ENCODE peak calls at places on chromosomes 3 and 15, in seven cellular contexts. One of them, this sample, is unnamed.

GRCh38 chr3:132549890-132550578 is 47.0 kb upstream of the ACKR4 start:
- DNase-seq in NCI-H510A treated with DMSO at 0.1 percent for 48 hours: no peak
- DNase-seq in lung microvascular endothelial cell: no peak
- DNase-seq in fibroblast of pulmonary artery: peak
- DNase-seq in fibroblast of mammary gland: peak
- DNase-seq in RWPE1: peak
- DNase-seq in KBM-7: peak
- DNase-seq in this sample: no peak

GRCh38 chr15:68412218-68412617 is 19.7 kb downstream of the ITGA11 start:
- DNase-seq in fibroblast of mammary gland: no peak
- DNase-seq in fibroblast of pulmonary artery: no peak
- DNase-seq in NCI-H510A treated with DMSO at 0.1 percent for 48 hours: no peak
- DNase-seq in KBM-7: no peak
- DNase-seq in RWPE1: no peak
- DNase-seq in lung microvascular endothelial cell: no peak
- DNase-seq in this sample: no peak

GRCh38 chr3:190597291-190597690 is 83.4 kb downstream of the IL1RAP start:
- DNase-seq in fibroblast of mammary gland: no peak
- DNase-seq in KBM-7: no peak
- DNase-seq in fibroblast of pulmonary artery: no peak
- DNase-seq in lung microvascular endothelial cell: no peak
- DNase-seq in RWPE1: no peak
- DNase-seq in NCI-H510A treated with DMSO at 0.1 percent for 48 hours: no peak
- DNase-seq in this sample: no peak

GRCh38 chr3:30222436-30222835 is 384.0 kb upstream of the TGFBR2 start:
- DNase-seq in fibroblast of pulmonary artery: no peak
- DNase-seq in NCI-H510A treated with DMSO at 0.1 percent for 48 hours: no peak
- DNase-seq in KBM-7: no peak
- DNase-seq in fibroblast of mammary gland: peak
- DNase-seq in lung microvascular endothelial cell: no peak
- DNase-seq in RWPE1: no peak
- DNase-seq in this sample: no peak

GRCh38 chr15:79682285-79682684 is 214.5 kb downstream of the MTHFS start:
- DNase-seq in lung microvascular endothelial cell: peak
- DNase-seq in RWPE1: peak
- DNase-seq in KBM-7: no peak
- DNase-seq in NCI-H510A treated with DMSO at 0.1 percent for 48 hours: no peak
- DNase-seq in fibroblast of pulmonary artery: peak
- DNase-seq in fibroblast of mammary gland: peak
- DNase-seq in this sample: no peak

GRCh38 chr3:52770581-52771333 is at the start of gene NEK4:
- DNase-seq in fibroblast of pulmonary artery: peak
- DNase-seq in fibroblast of mammary gland: peak
- DNase-seq in KBM-7: peak
- DNase-seq in NCI-H510A treated with DMSO at 0.1 percent for 48 hours: peak
- DNase-seq in lung microvascular endothelial cell: peak
- DNase-seq in RWPE1: peak
- DNase-seq in this sample: peak

GRCh38 chr15:70318996-70319465 is 221.3 kb upstream of the TLE3 start:
- DNase-seq in fibroblast of mammary gland: peak
- DNase-seq in lung microvascular endothelial cell: no peak
- DNase-seq in NCI-H510A treated with DMSO at 0.1 percent for 48 hours: no peak
- DNase-seq in RWPE1: peak
- DNase-seq in KBM-7: no peak
- DNase-seq in fibroblast of pulmonary artery: peak
- DNase-seq in this sample: no peak

GRCh38 chr3:139534444-139534812 is 5.1 kb downstream of the RBP1 start:
- DNase-seq in lung microvascular endothelial cell: peak
- DNase-seq in NCI-H510A treated with DMSO at 0.1 percent for 48 hours: peak
- DNase-seq in KBM-7: no peak
- DNase-seq in fibroblast of mammary gland: peak
- DNase-seq in RWPE1: peak
- DNase-seq in fibroblast of pulmonary artery: peak
- DNase-seq in this sample: peak

GRCh38 chr3:181722156-181722555 is 10.4 kb downstream of the SOX2 start:
- DNase-seq in NCI-H510A treated with DMSO at 0.1 percent for 48 hours: no peak
- DNase-seq in KBM-7: no peak
- DNase-seq in fibroblast of mammary gland: no peak
- DNase-seq in lung microvascular endothelial cell: no peak
- DNase-seq in fibroblast of pulmonary artery: no peak
- DNase-seq in RWPE1: no peak
- DNase-seq in this sample: no peak

GRCh38 chr15:55461447-55461846 is 46.6 kb downstream of the DNAAF4 start:
- DNase-seq in fibroblast of pulmonary artery: no peak
- DNase-seq in KBM-7: no peak
- DNase-seq in RWPE1: no peak
- DNase-seq in NCI-H510A treated with DMSO at 0.1 percent for 48 hours: no peak
- DNase-seq in lung microvascular endothelial cell: no peak
- DNase-seq in fibroblast of mammary gland: no peak
- DNase-seq in this sample: no peak

GRCh38 chr15:71052356-71052755 is 62.9 kb upstream of the THSD4 start:
- DNase-seq in fibroblast of pulmonary artery: peak
- DNase-seq in fibroblast of mammary gland: peak
- DNase-seq in RWPE1: peak
- DNase-seq in NCI-H510A treated with DMSO at 0.1 percent for 48 hours: no peak
- DNase-seq in KBM-7: no peak
- DNase-seq in lung microvascular endothelial cell: no peak
- DNase-seq in this sample: no peak

GRCh38 chr3:68666409-68667193 is 265.7 kb downstream of the TAFA4 start:
- DNase-seq in RWPE1: peak
- DNase-seq in NCI-H510A treated with DMSO at 0.1 percent for 48 hours: no peak
- DNase-seq in lung microvascular endothelial cell: no peak
- DNase-seq in fibroblast of mammary gland: no peak
- DNase-seq in fibroblast of pulmonary artery: no peak
- DNase-seq in KBM-7: no peak
- DNase-seq in this sample: no peak

GRCh38 chr15:100879461-100880138 is at the start of gene ALDH1A3:
- DNase-seq in lung microvascular endothelial cell: peak
- DNase-seq in NCI-H510A treated with DMSO at 0.1 percent for 48 hours: no peak
- DNase-seq in fibroblast of pulmonary artery: peak
- DNase-seq in fibroblast of mammary gland: no peak
- DNase-seq in KBM-7: no peak
- DNase-seq in RWPE1: peak
- DNase-seq in this sample: peak

GRCh38 chr3:165256554-165256953 is 60.4 kb upstream of the SLITRK3 start:
- DNase-seq in fibroblast of pulmonary artery: no peak
- DNase-seq in KBM-7: peak
- DNase-seq in lung microvascular endothelial cell: no peak
- DNase-seq in fibroblast of mammary gland: no peak
- DNase-seq in NCI-H510A treated with DMSO at 0.1 percent for 48 hours: no peak
- DNase-seq in RWPE1: no peak
- DNase-seq in this sample: no peak

GRCh38 chr3:49454898-49455681 is 15.0 kb upstream of the DAG1 start:
- DNase-seq in fibroblast of pulmonary artery: no peak
- DNase-seq in KBM-7: no peak
- DNase-seq in NCI-H510A treated with DMSO at 0.1 percent for 48 hours: no peak
- DNase-seq in lung microvascular endothelial cell: no peak
- DNase-seq in RWPE1: no peak
- DNase-seq in fibroblast of mammary gland: no peak
- DNase-seq in this sample: no peak

GRCh38 chr3:46466871-46467403 is 2.2 kb upstream of the LTF start:
- DNase-seq in fibroblast of pulmonary artery: no peak
- DNase-seq in NCI-H510A treated with DMSO at 0.1 percent for 48 hours: no peak
- DNase-seq in fibroblast of mammary gland: no peak
- DNase-seq in lung microvascular endothelial cell: no peak
- DNase-seq in RWPE1: no peak
- DNase-seq in KBM-7: no peak
- DNase-seq in this sample: no peak

GRCh38 chr3:127698264-127699097 is 25.7 kb downstream of the ABTB1 start:
- DNase-seq in fibroblast of pulmonary artery: no peak
- DNase-seq in fibroblast of mammary gland: no peak
- DNase-seq in KBM-7: no peak
- DNase-seq in lung microvascular endothelial cell: peak
- DNase-seq in NCI-H510A treated with DMSO at 0.1 percent for 48 hours: no peak
- DNase-seq in RWPE1: no peak
- DNase-seq in this sample: no peak

GRCh38 chr3:30035935-30036567 is 570.4 kb upstream of the TGFBR2 start:
- DNase-seq in NCI-H510A treated with DMSO at 0.1 percent for 48 hours: no peak
- DNase-seq in KBM-7: no peak
- DNase-seq in lung microvascular endothelial cell: no peak
- DNase-seq in RWPE1: no peak
- DNase-seq in fibroblast of mammary gland: peak
- DNase-seq in fibroblast of pulmonary artery: no peak
- DNase-seq in this sample: no peak

GRCh38 chr15:29106551-29107290 is 162.9 kb downstream of the NSMCE3 start:
- DNase-seq in fibroblast of mammary gland: no peak
- DNase-seq in KBM-7: no peak
- DNase-seq in RWPE1: no peak
- DNase-seq in lung microvascular endothelial cell: no peak
- DNase-seq in NCI-H510A treated with DMSO at 0.1 percent for 48 hours: no peak
- DNase-seq in fibroblast of pulmonary artery: no peak
- DNase-seq in this sample: no peak

GRCh38 chr3:128482175-128482856 is 10.7 kb downstream of the GATA2 start:
- DNase-seq in fibroblast of mammary gland: no peak
- DNase-seq in KBM-7: no peak
- DNase-seq in NCI-H510A treated with DMSO at 0.1 percent for 48 hours: no peak
- DNase-seq in fibroblast of pulmonary artery: no peak
- DNase-seq in RWPE1: no peak
- DNase-seq in lung microvascular endothelial cell: peak
- DNase-seq in this sample: no peak

GRCh38 chr3:194340757-194341400 is 10.2 kb downstream of the CPN2 start:
- DNase-seq in lung microvascular endothelial cell: no peak
- DNase-seq in NCI-H510A treated with DMSO at 0.1 percent for 48 hours: no peak
- DNase-seq in KBM-7: no peak
- DNase-seq in RWPE1: no peak
- DNase-seq in fibroblast of pulmonary artery: no peak
- DNase-seq in fibroblast of mammary gland: no peak
- DNase-seq in this sample: no peak

This sample was measured in Calu3.